ENCODE peak calls at places on chromosomes 6 and 20, in nine cellular contexts. F, I, V, O, L, K, G, N and A are unnamed samples.

GRCh38 chr6:79495246-79495645 is 42.0 kb downstream of the LCA5 start:
- DNase-seq in F (no peak), I (no peak), V (no peak), O (no peak), L (no peak), K (no peak), G (no peak), N (no peak), A (no peak)

GRCh38 chr6:136117081-136117480 is 133.0 kb downstream of the MTFR2 start:
- DNase-seq in F (no peak), I (no peak), V (no peak), O (no peak), L (no peak), K (no peak), G (no peak), N (no peak), A (no peak)

GRCh38 chr20:63702036-63702665 is 5.6 kb downstream of the ARFRP1 start:
- DNase-seq in F (no peak), I (no peak), V (no peak), O (no peak), L (no peak), K (no peak), G (no peak), N (no peak), A (no peak)

GRCh38 chr6:1131285-1132079 is 180.4 kb upstream of the FOXQ1 start:
- DNase-seq in F (no peak), I (no peak), V (no peak), O (no peak), L (no peak), K (no peak), G (no peak), N (peak), A (peak)

GRCh38 chr6:56021943-56022342 is 146.6 kb upstream of the BMP5 start:
- DNase-seq in F (no peak), I (no peak), V (no peak), O (no peak), L (no peak), K (no peak), G (no peak), N (no peak), A (peak)

GRCh38 chr6:144134176-144134575 is 16.1 kb upstream of the STX11 start:
- DNase-seq in F (no peak), I (no peak), V (no peak), O (no peak), L (no peak), K (no peak), G (no peak), N (no peak), A (no peak)

GRCh38 chr20:36284751-36285150 is 21.4 kb upstream of the DLGAP4 start:
- DNase-seq in F (no peak), I (no peak), V (no peak), O (no peak), L (no peak), K (no peak), G (no peak), N (no peak), A (no peak)

GRCh38 chr20:38890497-38890818 is 35.8 kb upstream of the FAM83D start:
- DNase-seq in F (no peak), I (no peak), V (no peak), O (no peak), L (no peak), K (no peak), G (no peak), N (no peak), A (no peak)

GRCh38 chr6:155614606-155615005 is 159.0 kb upstream of the NOX3 start:
- DNase-seq in F (no peak), I (no peak), V (no peak), O (no peak), L (no peak), K (no peak), G (no peak), N (no peak), A (no peak)

GRCh38 chr20:45948742-45949541 is 14.5 kb downstream of the PCIF1 start:
- DNase-seq in F (no peak), I (no peak), V (no peak), O (no peak), L (no peak), K (no peak), G (no peak), N (no peak), A (no peak)

GRCh38 chr6:38400101-38400500 is 239.6 kb downstream of the BTBD9 start:
- DNase-seq in F (no peak), I (no peak), V (no peak), O (no peak), L (no peak), K (no peak), G (no peak), N (no peak), A (no peak)